ENCODE peak calls at places on chromosomes 4 and X, in nine cellular contexts. V is GM23338; E is ureter; Q is smooth muscle cell of the brain vasculature; N is stimulated activated CD4-positive, alpha-beta T cell treated with anti-CD3 and anti-CD28 coated beads, TNF-alpha, amount 100 ng/mL, for 48 hours; F is fibroblast of mammary gland; D is mesenchymal stem cell; K is sciatic nerve; C is nephron progenitor cell. J is an unnamed sample.

GRCh38 chr4:140635606-140636005 is 66.8 kb upstream of the UCP1 start:
- DNase-seq in V (peak; percentile 61), E (peak; percentile 69), Q (no peak), N (no peak), F (no peak), D (no peak), K (no peak), C (peak; percentile 23), J (no peak)

GRCh38 chr4:56506110-56506705 is 617 bp downstream of the ARL9 start:
- DNase-seq in V (peak; percentile 53), E (no peak), Q (no peak), N (no peak), F (peak; percentile 2), D (peak; percentile 21), K (no peak), C (peak; percentile 18), J (no peak)

GRCh38 chrX:107493141-107493540 is 43.7 kb downstream of the FRMPD3 start:
- DNase-seq in V (no peak), E (no peak), Q (no peak), N (no peak), F (no peak), D (no peak), K (no peak), C (no peak), J (no peak)

GRCh38 chrX:29666361-29666760 is 549.0 kb upstream of the MAGEB2 start:
- DNase-seq in V (no peak), E (no peak), Q (no peak), N (no peak), F (peak; percentile 65), D (no peak), K (no peak), C (no peak), J (no peak)

GRCh38 chrX:7110821-7111276 is 36.7 kb upstream of the STS start:
- DNase-seq in V (no peak), E (no peak), Q (no peak), N (no peak), F (peak; percentile 39), D (no peak), K (no peak), C (no peak), J (no peak)

GRCh38 chr4:15110120-15110571 is 107.9 kb downstream of the CPEB2 start:
- DNase-seq in V (no peak), E (no peak), Q (no peak), N (no peak), F (no peak), D (no peak), K (no peak), C (no peak), J (no peak)

GRCh38 chr4:139794158-139794954 is 128.7 kb downstream of the MGST2 start:
- DNase-seq in V (no peak), E (no peak), Q (no peak), N (no peak), F (peak; percentile 82), D (no peak), K (no peak), C (no peak), J (no peak)

GRCh38 chr4:112938461-112939058 is 110.9 kb upstream of the ANK2 start:
- DNase-seq in V (peak; percentile 81), E (no peak), Q (peak; percentile 29), N (no peak), F (peak; percentile 69), D (peak; percentile 65), K (no peak), C (no peak), J (peak; percentile 10)

GRCh38 chrX:10756365-10756915 is 136.1 kb upstream of the MID1 start:
- DNase-seq in V (peak; percentile 19), E (no peak), Q (no peak), N (no peak), F (peak; percentile 87), D (peak; percentile 82), K (no peak), C (no peak), J (no peak)

GRCh38 chrX:150478496-150479492 is 89.6 kb upstream of the MTM1 start:
- DNase-seq in V (no peak), E (no peak), Q (no peak), N (no peak), F (no peak), D (no peak), K (no peak), C (no peak), J (no peak)

GRCh38 chr4:53640576-53641459 is 49.5 kb upstream of the LNX1 start:
- DNase-seq in V (no peak), E (no peak), Q (no peak), N (no peak), F (no peak), D (no peak), K (no peak), C (no peak), J (peak; percentile 89)

J was measured in NCI-H1092.